ENCODE peak calls at places on chromosomes 4 and X, in five cellular contexts. M, V, R, X and C are unnamed samples.

GRCh38 chrX:70166601-70167590 is 10.4 kb upstream of the DGAT2L6 start:
- DNase-seq in M (no peak), V (no peak), R (peak), X (no peak), C (peak)

GRCh38 chr4:15469402-15470148 is at the start of gene CC2D2A:
- DNase-seq in M (peak), V (no peak), R (no peak), X (peak), C (peak)

GRCh38 chr4:4727536-4727935 is 131.9 kb upstream of the MSX1 start:
- DNase-seq in M (no peak), V (no peak), R (no peak), X (no peak), C (no peak)

GRCh38 chrX:48800574-48801280 is 1.1 kb upstream of the HDAC6 start:
- DNase-seq in M (no peak), V (peak), R (no peak), X (no peak), C (no peak)

GRCh38 chrX:110992611-110993010 is 103.4 kb upstream of the PAK3 start:
- DNase-seq in M (peak), V (peak), R (peak), X (no peak), C (no peak)

GRCh38 chrX:144681501-144681900 is 565.8 kb upstream of the SPANXN1 start:
- DNase-seq in M (no peak), V (no peak), R (no peak), X (no peak), C (no peak)

GRCh38 chrX:120380699-120381098 is 18.8 kb downstream of the ATP1B4 start:
- DNase-seq in M (no peak), V (peak), R (peak), X (no peak), C (no peak)

GRCh38 chrX:36577006-36577405 is 431.2 kb upstream of the FAM47C start:
- DNase-seq in M (no peak), V (no peak), R (no peak), X (no peak), C (no peak)

GRCh38 chr4:96845798-96846197 is 1005.9 kb downstream of the PDHA2 start:
- DNase-seq in M (no peak), V (no peak), R (no peak), X (no peak), C (no peak)

GRCh38 chr4:40262079-40262528 is 65.3 kb downstream of the RHOH start:
- DNase-seq in M (no peak), V (no peak), R (no peak), X (no peak), C (no peak)

GRCh38 chr4:183718876-183719275 is 59.8 kb downstream of the TRAPPC11 start:
- DNase-seq in M (no peak), V (no peak), R (no peak), X (no peak), C (no peak)

GRCh38 chrX:23483396-23483795 is 148.7 kb downstream of the PTCHD1 start:
- DNase-seq in M (no peak), V (no peak), R (no peak), X (no peak), C (no peak)

GRCh38 chrX:21985332-21985777 is 44.8 kb downstream of the SMS start:
- DNase-seq in M (peak), V (peak), R (peak), X (peak), C (peak)

GRCh38 chrX:21940356-21940829 is at the start of gene SMS:
- DNase-seq in M (peak), V (peak), R (peak), X (peak), C (peak)

GRCh38 chr4:85391011-85391410 is 83.9 kb upstream of the ARHGAP24 start:
- DNase-seq in M (no peak), V (no peak), R (no peak), X (no peak), C (no peak)

GRCh38 chr4:121655320-121656268 is 41.2 kb downstream of the ANXA5 start:
- DNase-seq in M (no peak), V (no peak), R (no peak), X (no peak), C (no peak)